ENCODE peak calls at places on chromosomes 1 and 21, in ten cellular contexts. One of them, this sample, is unnamed.

GRCh38 chr1:31785020-31785946 is 21.1 kb upstream of the ADGRB2 start:
- DNase-seq in stimulated activated CD4-positive, alpha-beta T cell treated with anti-CD3 and anti-CD28 coated beads, TNF-alpha, amount 100 ng/mL, for 24 hours: no peak
- DNase-seq in brain microvascular endothelial cell: no peak
- DNase-seq in Right ventricle myocardium superior: no peak
- DNase-seq in naive thymus-derived CD8-positive, alpha-beta T cell: no peak
- DNase-seq in cerebellum: no peak
- DNase-seq in heart right ventricle: no peak
- DNase-seq in fibroblast of mammary gland: no peak
- DNase-seq in amniotic stem cell: no peak
- DNase-seq in WTC11: peak; percentile 7
- DNase-seq in this sample: no peak

GRCh38 chr1:234544094-234544579 is 65.2 kb upstream of the TARBP1 start:
- DNase-seq in stimulated activated CD4-positive, alpha-beta T cell treated with anti-CD3 and anti-CD28 coated beads, TNF-alpha, amount 100 ng/mL, for 24 hours: no peak
- DNase-seq in brain microvascular endothelial cell: peak; percentile 96
- DNase-seq in Right ventricle myocardium superior: peak; percentile 54
- DNase-seq in naive thymus-derived CD8-positive, alpha-beta T cell: peak; percentile 51
- DNase-seq in cerebellum: peak; percentile 60
- DNase-seq in heart right ventricle: peak; percentile 49
- DNase-seq in fibroblast of mammary gland: peak; percentile 99
- DNase-seq in amniotic stem cell: peak; percentile 66
- DNase-seq in WTC11: no peak
- DNase-seq in this sample: peak; percentile 96

GRCh38 chr1:53860967-53861411 is 22.9 kb upstream of the NDC1 start:
- DNase-seq in stimulated activated CD4-positive, alpha-beta T cell treated with anti-CD3 and anti-CD28 coated beads, TNF-alpha, amount 100 ng/mL, for 24 hours: peak; percentile 11
- DNase-seq in brain microvascular endothelial cell: peak; percentile 16
- DNase-seq in Right ventricle myocardium superior: no peak
- DNase-seq in naive thymus-derived CD8-positive, alpha-beta T cell: peak; percentile 28
- DNase-seq in cerebellum: peak; percentile 43
- DNase-seq in heart right ventricle: no peak
- DNase-seq in fibroblast of mammary gland: peak; percentile 63
- DNase-seq in amniotic stem cell: peak; percentile 23
- DNase-seq in WTC11: peak; percentile 44
- DNase-seq in this sample: peak; percentile 27

GRCh38 chr1:25095635-25096200 is 136.6 kb downstream of the SYF2 start:
- DNase-seq in stimulated activated CD4-positive, alpha-beta T cell treated with anti-CD3 and anti-CD28 coated beads, TNF-alpha, amount 100 ng/mL, for 24 hours: no peak
- DNase-seq in brain microvascular endothelial cell: no peak
- DNase-seq in Right ventricle myocardium superior: no peak
- DNase-seq in naive thymus-derived CD8-positive, alpha-beta T cell: no peak
- DNase-seq in cerebellum: no peak
- DNase-seq in heart right ventricle: no peak
- DNase-seq in fibroblast of mammary gland: no peak
- DNase-seq in amniotic stem cell: no peak
- DNase-seq in WTC11: no peak
- DNase-seq in this sample: no peak

GRCh38 chr1:31576201-31576669 is at the start of gene TINAGL1:
- DNase-seq in stimulated activated CD4-positive, alpha-beta T cell treated with anti-CD3 and anti-CD28 coated beads, TNF-alpha, amount 100 ng/mL, for 24 hours: no peak
- DNase-seq in brain microvascular endothelial cell: no peak
- DNase-seq in Right ventricle myocardium superior: peak; percentile 84
- DNase-seq in naive thymus-derived CD8-positive, alpha-beta T cell: no peak
- DNase-seq in cerebellum: no peak
- DNase-seq in heart right ventricle: peak; percentile 78
- DNase-seq in fibroblast of mammary gland: no peak
- DNase-seq in amniotic stem cell: no peak
- DNase-seq in WTC11: peak; percentile 79
- DNase-seq in this sample: no peak

GRCh38 chr1:63190171-63190570 is 132.2 kb upstream of the FOXD3 start:
- DNase-seq in stimulated activated CD4-positive, alpha-beta T cell treated with anti-CD3 and anti-CD28 coated beads, TNF-alpha, amount 100 ng/mL, for 24 hours: no peak
- DNase-seq in brain microvascular endothelial cell: no peak
- DNase-seq in Right ventricle myocardium superior: no peak
- DNase-seq in naive thymus-derived CD8-positive, alpha-beta T cell: no peak
- DNase-seq in cerebellum: no peak
- DNase-seq in heart right ventricle: no peak
- DNase-seq in fibroblast of mammary gland: no peak
- DNase-seq in amniotic stem cell: no peak
- DNase-seq in WTC11: no peak
- DNase-seq in this sample: no peak

GRCh38 chr21:36539434-36540150 is 59.7 kb upstream of the CLDN14 start:
- DNase-seq in stimulated activated CD4-positive, alpha-beta T cell treated with anti-CD3 and anti-CD28 coated beads, TNF-alpha, amount 100 ng/mL, for 24 hours: no peak
- DNase-seq in brain microvascular endothelial cell: no peak
- DNase-seq in Right ventricle myocardium superior: no peak
- DNase-seq in naive thymus-derived CD8-positive, alpha-beta T cell: no peak
- DNase-seq in cerebellum: no peak
- DNase-seq in heart right ventricle: no peak
- DNase-seq in fibroblast of mammary gland: no peak
- DNase-seq in amniotic stem cell: no peak
- DNase-seq in WTC11: no peak
- DNase-seq in this sample: no peak

GRCh38 chr1:8161546-8162110 is 135.5 kb upstream of the ERRFI1 start:
- DNase-seq in stimulated activated CD4-positive, alpha-beta T cell treated with anti-CD3 and anti-CD28 coated beads, TNF-alpha, amount 100 ng/mL, for 24 hours: no peak
- DNase-seq in brain microvascular endothelial cell: no peak
- DNase-seq in Right ventricle myocardium superior: no peak
- DNase-seq in naive thymus-derived CD8-positive, alpha-beta T cell: no peak
- DNase-seq in cerebellum: peak; percentile 25
- DNase-seq in heart right ventricle: no peak
- DNase-seq in fibroblast of mammary gland: no peak
- DNase-seq in amniotic stem cell: no peak
- DNase-seq in WTC11: no peak
- DNase-seq in this sample: no peak

GRCh38 chr1:3981261-3981660 is 81.2 kb upstream of the C1orf174 start:
- DNase-seq in stimulated activated CD4-positive, alpha-beta T cell treated with anti-CD3 and anti-CD28 coated beads, TNF-alpha, amount 100 ng/mL, for 24 hours: no peak
- DNase-seq in brain microvascular endothelial cell: no peak
- DNase-seq in Right ventricle myocardium superior: no peak
- DNase-seq in naive thymus-derived CD8-positive, alpha-beta T cell: no peak
- DNase-seq in cerebellum: no peak
- DNase-seq in heart right ventricle: no peak
- DNase-seq in fibroblast of mammary gland: no peak
- DNase-seq in amniotic stem cell: no peak
- DNase-seq in WTC11: no peak
- DNase-seq in this sample: no peak

GRCh38 chr1:207752456-207753132 is 740 bp downstream of the CD46 start:
- DNase-seq in stimulated activated CD4-positive, alpha-beta T cell treated with anti-CD3 and anti-CD28 coated beads, TNF-alpha, amount 100 ng/mL, for 24 hours: peak; percentile 1
- DNase-seq in brain microvascular endothelial cell: no peak
- DNase-seq in Right ventricle myocardium superior: peak; percentile 46
- DNase-seq in naive thymus-derived CD8-positive, alpha-beta T cell: no peak
- DNase-seq in cerebellum: peak; percentile 6
- DNase-seq in heart right ventricle: no peak
- DNase-seq in fibroblast of mammary gland: peak; percentile 32
- DNase-seq in amniotic stem cell: no peak
- DNase-seq in WTC11: peak; percentile 29
- DNase-seq in this sample: no peak

GRCh38 chr1:1337793-1338147 is 6.7 kb downstream of the TAS1R3 start:
- DNase-seq in stimulated activated CD4-positive, alpha-beta T cell treated with anti-CD3 and anti-CD28 coated beads, TNF-alpha, amount 100 ng/mL, for 24 hours: peak; percentile 23
- DNase-seq in brain microvascular endothelial cell: no peak
- DNase-seq in Right ventricle myocardium superior: no peak
- DNase-seq in naive thymus-derived CD8-positive, alpha-beta T cell: no peak
- DNase-seq in cerebellum: no peak
- DNase-seq in heart right ventricle: no peak
- DNase-seq in fibroblast of mammary gland: no peak
- DNase-seq in amniotic stem cell: no peak
- DNase-seq in WTC11: peak; percentile 80
- DNase-seq in this sample: no peak

GRCh38 chr1:179077396-179077795 is 4.5 kb upstream of the TOR3A start:
- DNase-seq in stimulated activated CD4-positive, alpha-beta T cell treated with anti-CD3 and anti-CD28 coated beads, TNF-alpha, amount 100 ng/mL, for 24 hours: no peak
- DNase-seq in brain microvascular endothelial cell: peak; percentile 68
- DNase-seq in Right ventricle myocardium superior: no peak
- DNase-seq in naive thymus-derived CD8-positive, alpha-beta T cell: no peak
- DNase-seq in cerebellum: no peak
- DNase-seq in heart right ventricle: no peak
- DNase-seq in fibroblast of mammary gland: peak; percentile 77
- DNase-seq in amniotic stem cell: no peak
- DNase-seq in WTC11: no peak
- DNase-seq in this sample: peak; percentile 43

GRCh38 chr1:77014396-77014795 is 147.1 kb downstream of the ST6GALNAC5 start:
- DNase-seq in stimulated activated CD4-positive, alpha-beta T cell treated with anti-CD3 and anti-CD28 coated beads, TNF-alpha, amount 100 ng/mL, for 24 hours: no peak
- DNase-seq in brain microvascular endothelial cell: no peak
- DNase-seq in Right ventricle myocardium superior: no peak
- DNase-seq in naive thymus-derived CD8-positive, alpha-beta T cell: no peak
- DNase-seq in cerebellum: no peak
- DNase-seq in heart right ventricle: no peak
- DNase-seq in fibroblast of mammary gland: peak; percentile 24
- DNase-seq in amniotic stem cell: no peak
- DNase-seq in WTC11: no peak
- DNase-seq in this sample: no peak

GRCh38 chr1:14946567-14947285 is 206.8 kb upstream of the TMEM51 start:
- DNase-seq in stimulated activated CD4-positive, alpha-beta T cell treated with anti-CD3 and anti-CD28 coated beads, TNF-alpha, amount 100 ng/mL, for 24 hours: no peak
- DNase-seq in brain microvascular endothelial cell: peak; percentile 77
- DNase-seq in Right ventricle myocardium superior: no peak
- DNase-seq in naive thymus-derived CD8-positive, alpha-beta T cell: no peak
- DNase-seq in cerebellum: no peak
- DNase-seq in heart right ventricle: no peak
- DNase-seq in fibroblast of mammary gland: peak; percentile 49
- DNase-seq in amniotic stem cell: peak; percentile 47
- DNase-seq in WTC11: no peak
- DNase-seq in this sample: no peak

GRCh38 chr1:230047114-230047865 is 19.7 kb upstream of the GALNT2 start:
- DNase-seq in stimulated activated CD4-positive, alpha-beta T cell treated with anti-CD3 and anti-CD28 coated beads, TNF-alpha, amount 100 ng/mL, for 24 hours: no peak
- DNase-seq in brain microvascular endothelial cell: no peak
- DNase-seq in Right ventricle myocardium superior: no peak
- DNase-seq in naive thymus-derived CD8-positive, alpha-beta T cell: no peak
- DNase-seq in cerebellum: no peak
- DNase-seq in heart right ventricle: no peak
- DNase-seq in fibroblast of mammary gland: no peak
- DNase-seq in amniotic stem cell: no peak
- DNase-seq in WTC11: peak; percentile 53
- DNase-seq in this sample: no peak

GRCh38 chr1:221887091-221887746 is 145.3 kb upstream of the DUSP10 start:
- DNase-seq in stimulated activated CD4-positive, alpha-beta T cell treated with anti-CD3 and anti-CD28 coated beads, TNF-alpha, amount 100 ng/mL, for 24 hours: no peak
- DNase-seq in brain microvascular endothelial cell: peak; percentile 78
- DNase-seq in Right ventricle myocardium superior: peak; percentile 77
- DNase-seq in naive thymus-derived CD8-positive, alpha-beta T cell: no peak
- DNase-seq in cerebellum: no peak
- DNase-seq in heart right ventricle: peak; percentile 50
- DNase-seq in fibroblast of mammary gland: peak; percentile 96
- DNase-seq in amniotic stem cell: peak; percentile 86
- DNase-seq in WTC11: no peak
- DNase-seq in this sample: peak; percentile 29

GRCh38 chr1:100443739-100444571 is 91.6 kb downstream of the CDC14A start:
- DNase-seq in stimulated activated CD4-positive, alpha-beta T cell treated with anti-CD3 and anti-CD28 coated beads, TNF-alpha, amount 100 ng/mL, for 24 hours: no peak
- DNase-seq in brain microvascular endothelial cell: peak; percentile 66
- DNase-seq in Right ventricle myocardium superior: no peak
- DNase-seq in naive thymus-derived CD8-positive, alpha-beta T cell: no peak
- DNase-seq in cerebellum: no peak
- DNase-seq in heart right ventricle: no peak
- DNase-seq in fibroblast of mammary gland: peak; percentile 35
- DNase-seq in amniotic stem cell: no peak
- DNase-seq in WTC11: no peak
- DNase-seq in this sample: peak; percentile 33

GRCh38 chr1:68703921-68704354 is 207.1 kb upstream of the DEPDC1 start:
- DNase-seq in stimulated activated CD4-positive, alpha-beta T cell treated with anti-CD3 and anti-CD28 coated beads, TNF-alpha, amount 100 ng/mL, for 24 hours: no peak
- DNase-seq in brain microvascular endothelial cell: no peak
- DNase-seq in Right ventricle myocardium superior: no peak
- DNase-seq in naive thymus-derived CD8-positive, alpha-beta T cell: no peak
- DNase-seq in cerebellum: no peak
- DNase-seq in heart right ventricle: no peak
- DNase-seq in fibroblast of mammary gland: no peak
- DNase-seq in amniotic stem cell: no peak
- DNase-seq in WTC11: no peak
- DNase-seq in this sample: no peak

GRCh38 chr1:117026361-117026760 is 24.8 kb downstream of the CD101 start:
- DNase-seq in stimulated activated CD4-positive, alpha-beta T cell treated with anti-CD3 and anti-CD28 coated beads, TNF-alpha, amount 100 ng/mL, for 24 hours: no peak
- DNase-seq in brain microvascular endothelial cell: no peak
- DNase-seq in Right ventricle myocardium superior: no peak
- DNase-seq in naive thymus-derived CD8-positive, alpha-beta T cell: no peak
- DNase-seq in cerebellum: no peak
- DNase-seq in heart right ventricle: no peak
- DNase-seq in fibroblast of mammary gland: peak; percentile 21
- DNase-seq in amniotic stem cell: no peak
- DNase-seq in WTC11: no peak
- DNase-seq in this sample: no peak

GRCh38 chr1:55334797-55335196 is 119.6 kb upstream of the USP24 start:
- DNase-seq in stimulated activated CD4-positive, alpha-beta T cell treated with anti-CD3 and anti-CD28 coated beads, TNF-alpha, amount 100 ng/mL, for 24 hours: no peak
- DNase-seq in brain microvascular endothelial cell: no peak
- DNase-seq in Right ventricle myocardium superior: no peak
- DNase-seq in naive thymus-derived CD8-positive, alpha-beta T cell: no peak
- DNase-seq in cerebellum: no peak
- DNase-seq in heart right ventricle: no peak
- DNase-seq in fibroblast of mammary gland: no peak
- DNase-seq in amniotic stem cell: no peak
- DNase-seq in WTC11: no peak
- DNase-seq in this sample: no peak

GRCh38 chr1:174713796-174714195 is 266.0 kb downstream of the GPR52 start:
- DNase-seq in stimulated activated CD4-positive, alpha-beta T cell treated with anti-CD3 and anti-CD28 coated beads, TNF-alpha, amount 100 ng/mL, for 24 hours: no peak
- DNase-seq in brain microvascular endothelial cell: no peak
- DNase-seq in Right ventricle myocardium superior: no peak
- DNase-seq in naive thymus-derived CD8-positive, alpha-beta T cell: no peak
- DNase-seq in cerebellum: no peak
- DNase-seq in heart right ventricle: no peak
- DNase-seq in fibroblast of mammary gland: no peak
- DNase-seq in amniotic stem cell: no peak
- DNase-seq in WTC11: no peak
- DNase-seq in this sample: no peak

GRCh38 chr1:195851804-195852203 is 756.4 kb downstream of the KCNT2 start:
- DNase-seq in stimulated activated CD4-positive, alpha-beta T cell treated with anti-CD3 and anti-CD28 coated beads, TNF-alpha, amount 100 ng/mL, for 24 hours: no peak
- DNase-seq in brain microvascular endothelial cell: no peak
- DNase-seq in Right ventricle myocardium superior: no peak
- DNase-seq in naive thymus-derived CD8-positive, alpha-beta T cell: no peak
- DNase-seq in cerebellum: no peak
- DNase-seq in heart right ventricle: no peak
- DNase-seq in fibroblast of mammary gland: no peak
- DNase-seq in amniotic stem cell: no peak
- DNase-seq in WTC11: no peak
- DNase-seq in this sample: no peak

GRCh38 chr1:64745986-64746940 is 1.4 kb downstream of the RAVER2 start:
- DNase-seq in stimulated activated CD4-positive, alpha-beta T cell treated with anti-CD3 and anti-CD28 coated beads, TNF-alpha, amount 100 ng/mL, for 24 hours: no peak
- DNase-seq in brain microvascular endothelial cell: no peak
- DNase-seq in Right ventricle myocardium superior: no peak
- DNase-seq in naive thymus-derived CD8-positive, alpha-beta T cell: no peak
- DNase-seq in cerebellum: no peak
- DNase-seq in heart right ventricle: no peak
- DNase-seq in fibroblast of mammary gland: peak; percentile 2
- DNase-seq in amniotic stem cell: no peak
- DNase-seq in WTC11: no peak
- DNase-seq in this sample: no peak

GRCh38 chr1:10829067-10829818 is 32.8 kb upstream of the CASZ1 start:
- DNase-seq in stimulated activated CD4-positive, alpha-beta T cell treated with anti-CD3 and anti-CD28 coated beads, TNF-alpha, amount 100 ng/mL, for 24 hours: no peak
- DNase-seq in brain microvascular endothelial cell: no peak
- DNase-seq in Right ventricle myocardium superior: no peak
- DNase-seq in naive thymus-derived CD8-positive, alpha-beta T cell: no peak
- DNase-seq in cerebellum: no peak
- DNase-seq in heart right ventricle: no peak
- DNase-seq in fibroblast of mammary gland: no peak
- DNase-seq in amniotic stem cell: no peak
- DNase-seq in WTC11: no peak
- DNase-seq in this sample: no peak

GRCh38 chr1:165543651-165544452 is at the start of gene LRRC52:
- DNase-seq in stimulated activated CD4-positive, alpha-beta T cell treated with anti-CD3 and anti-CD28 coated beads, TNF-alpha, amount 100 ng/mL, for 24 hours: no peak
- DNase-seq in brain microvascular endothelial cell: no peak
- DNase-seq in Right ventricle myocardium superior: peak; percentile 82
- DNase-seq in naive thymus-derived CD8-positive, alpha-beta T cell: no peak
- DNase-seq in cerebellum: peak; percentile 75
- DNase-seq in heart right ventricle: peak; percentile 77
- DNase-seq in fibroblast of mammary gland: no peak
- DNase-seq in amniotic stem cell: no peak
- DNase-seq in WTC11: peak; percentile 44
- DNase-seq in this sample: no peak

GRCh38 chr1:193971595-193971994 is 785.2 kb upstream of the B3GALT2 start:
- DNase-seq in stimulated activated CD4-positive, alpha-beta T cell treated with anti-CD3 and anti-CD28 coated beads, TNF-alpha, amount 100 ng/mL, for 24 hours: no peak
- DNase-seq in brain microvascular endothelial cell: peak; percentile 90
- DNase-seq in Right ventricle myocardium superior: no peak
- DNase-seq in naive thymus-derived CD8-positive, alpha-beta T cell: no peak
- DNase-seq in cerebellum: no peak
- DNase-seq in heart right ventricle: no peak
- DNase-seq in fibroblast of mammary gland: no peak
- DNase-seq in amniotic stem cell: peak; percentile 22
- DNase-seq in WTC11: no peak
- DNase-seq in this sample: no peak

GRCh38 chr1:14522331-14523241 is 75.9 kb upstream of the KAZN start:
- DNase-seq in stimulated activated CD4-positive, alpha-beta T cell treated with anti-CD3 and anti-CD28 coated beads, TNF-alpha, amount 100 ng/mL, for 24 hours: no peak
- DNase-seq in brain microvascular endothelial cell: peak; percentile 6
- DNase-seq in Right ventricle myocardium superior: peak; percentile 47
- DNase-seq in naive thymus-derived CD8-positive, alpha-beta T cell: no peak
- DNase-seq in cerebellum: no peak
- DNase-seq in heart right ventricle: peak; percentile 17
- DNase-seq in fibroblast of mammary gland: peak; percentile 98
- DNase-seq in amniotic stem cell: no peak
- DNase-seq in WTC11: peak; percentile 18
- DNase-seq in this sample: peak; percentile 27

GRCh38 chr1:199522936-199523335 is 504.6 kb upstream of the NR5A2 start:
- DNase-seq in stimulated activated CD4-positive, alpha-beta T cell treated with anti-CD3 and anti-CD28 coated beads, TNF-alpha, amount 100 ng/mL, for 24 hours: no peak
- DNase-seq in brain microvascular endothelial cell: peak; percentile 34
- DNase-seq in Right ventricle myocardium superior: no peak
- DNase-seq in naive thymus-derived CD8-positive, alpha-beta T cell: no peak
- DNase-seq in cerebellum: no peak
- DNase-seq in heart right ventricle: no peak
- DNase-seq in fibroblast of mammary gland: peak; percentile 22
- DNase-seq in amniotic stem cell: no peak
- DNase-seq in WTC11: no peak
- DNase-seq in this sample: no peak